ENCODE peak calls at places on chromosome 17, in nine cellular contexts. J is H1, H is HCT116, O is suprapubic skin, U is vagina, Q is stomach, P is transverse colon, S is breast epithelium, V is sigmoid colon. F is an unnamed sample.

GRCh38 chr17:69179227-69179952 is 37.7 kb upstream of the ABCA6 start:
- DNase-seq in J (no peak), H (no peak), O (no peak), U (no peak), Q (peak), P (no peak), S (no peak), V (no peak), F (no peak)

GRCh38 chr17:38455288-38455915 is 27.1 kb downstream of the ARHGAP23 start:
- DNase-seq in J (no peak), H (no peak), O (no peak), U (no peak), Q (no peak), P (no peak), S (no peak), V (no peak), F (no peak)

GRCh38 chr17:38917259-38917658 is 8.2 kb upstream of the LASP1NB start:
- DNase-seq in J (no peak), H (no peak), O (no peak), U (no peak), Q (no peak), P (no peak), S (no peak), V (peak), F (no peak)

GRCh38 chr17:37393352-37393751 is 13.3 kb downstream of the ACACA start:
- DNase-seq in J (no peak), H (no peak), O (no peak), U (no peak), Q (no peak), P (no peak), S (no peak), V (no peak), F (no peak)

GRCh38 chr17:72387487-72387886 is 266.7 kb downstream of the SOX9 start:
- DNase-seq in J (no peak), H (peak), O (no peak), U (no peak), Q (no peak), P (no peak), S (no peak), V (no peak), F (no peak)

GRCh38 chr17:45225051-45225700 is 3.5 kb downstream of the FMNL1 start:
- DNase-seq in J (no peak), H (no peak), O (no peak), U (no peak), Q (no peak), P (no peak), S (no peak), V (no peak), F (peak)

GRCh38 chr17:72126575-72127486 is 6.0 kb downstream of the SOX9 start:
- DNase-seq in J (no peak), H (peak), O (no peak), U (no peak), Q (peak), P (peak), S (no peak), V (no peak), F (no peak)

GRCh38 chr17:4186244-4186920 is 43.4 kb downstream of the CYB5D2 start:
- DNase-seq in J (no peak), H (no peak), O (no peak), U (peak), Q (no peak), P (no peak), S (no peak), V (no peak), F (no peak)

GRCh38 chr17:44222112-44222869 is 2.8 kb upstream of the UBTF start:
- DNase-seq in J (peak), H (peak), O (peak), U (no peak), Q (peak), P (peak), S (no peak), V (peak), F (no peak)

GRCh38 chr17:36001862-36002603 is 680 bp upstream of the CCL15 start:
- DNase-seq in J (no peak), H (no peak), O (no peak), U (peak), Q (peak), P (peak), S (no peak), V (no peak), F (no peak)

GRCh38 chr17:17808706-17809432 is 27.9 kb downstream of the SREBF1 start:
- DNase-seq in J (no peak), H (no peak), O (no peak), U (no peak), Q (no peak), P (no peak), S (no peak), V (peak), F (no peak)

GRCh38 chr17:73650617-73651200 is 6.5 kb upstream of the SDK2 start:
- DNase-seq in J (no peak), H (no peak), O (no peak), U (no peak), Q (no peak), P (peak), S (no peak), V (no peak), F (no peak)

GRCh38 chr17:37490638-37491614 is 1.2 kb downstream of the DUSP14 start:
- DNase-seq in J (peak), H (peak), O (no peak), U (no peak), Q (no peak), P (peak), S (peak), V (peak), F (peak)

GRCh38 chr17:49978501-49978900 is 9.5 kb downstream of the DLX4 start:
- DNase-seq in J (no peak), H (no peak), O (no peak), U (no peak), Q (no peak), P (no peak), S (no peak), V (no peak), F (no peak)

GRCh38 chr17:16935241-16935663 is 36.7 kb downstream of the TNFRSF13B start:
- DNase-seq in J (no peak), H (no peak), O (peak), U (no peak), Q (peak), P (peak), S (no peak), V (no peak), F (no peak)

GRCh38 chr17:17493249-17493985 is 2.8 kb downstream of the RASD1 start:
- DNase-seq in J (peak), H (no peak), O (peak), U (no peak), Q (peak), P (peak), S (no peak), V (peak), F (peak)

GRCh38 chr17:66304304-66305174 is 2.1 kb downstream of the PRKCA start:
- DNase-seq in J (no peak), H (no peak), O (no peak), U (no peak), Q (no peak), P (peak), S (no peak), V (no peak), F (peak)

GRCh38 chr17:44389281-44389680 is at the start of gene ITGA2B:
- DNase-seq in J (no peak), H (no peak), O (peak), U (no peak), Q (no peak), P (no peak), S (no peak), V (no peak), F (no peak)

GRCh38 chr17:41360291-41360995 is 9.2 kb downstream of the KRT33B start:
- DNase-seq in J (no peak), H (no peak), O (no peak), U (no peak), Q (no peak), P (no peak), S (no peak), V (no peak), F (no peak)

GRCh38 chr17:15453782-15454181 is 13.6 kb downstream of the CDRT4 start:
- DNase-seq in J (no peak), H (no peak), O (no peak), U (no peak), Q (no peak), P (no peak), S (no peak), V (no peak), F (no peak)

GRCh38 chr17:83203073-83203471 is 123.7 kb downstream of the METRNL start:
- DNase-seq in J (no peak), H (no peak), O (peak), U (no peak), Q (peak), P (peak), S (peak), V (peak), F (peak)

GRCh38 chr17:22707626-22708025 is 1015.3 kb downstream of the KCNJ18 start:
- DNase-seq in J (no peak), H (no peak), O (no peak), U (no peak), Q (no peak), P (no peak), S (no peak), V (no peak), F (no peak)

GRCh38 chr17:72393553-72393952 is 272.7 kb downstream of the SOX9 start:
- DNase-seq in J (no peak), H (peak), O (no peak), U (no peak), Q (no peak), P (no peak), S (no peak), V (no peak), F (no peak)

GRCh38 chr17:35750526-35751395 is 2.3 kb downstream of the GAS2L2 start:
- DNase-seq in J (no peak), H (no peak), O (no peak), U (no peak), Q (no peak), P (no peak), S (no peak), V (no peak), F (no peak)

GRCh38 chr17:45426561-45426960 is 6.1 kb downstream of the ARHGAP27 start:
- DNase-seq in J (no peak), H (no peak), O (no peak), U (no peak), Q (no peak), P (no peak), S (no peak), V (no peak), F (no peak)

GRCh38 chr17:62804025-62804424 is 4.1 kb downstream of the MARCHF10 start:
- DNase-seq in J (no peak), H (no peak), O (no peak), U (no peak), Q (no peak), P (no peak), S (no peak), V (no peak), F (no peak)

GRCh38 chr17:62804822-62805221 is 3.3 kb downstream of the MARCHF10 start:
- DNase-seq in J (no peak), H (no peak), O (no peak), U (no peak), Q (no peak), P (no peak), S (no peak), V (no peak), F (no peak)

GRCh38 chr17:62801553-62801952 is 6.6 kb downstream of the MARCHF10 start:
- DNase-seq in J (no peak), H (no peak), O (no peak), U (no peak), Q (no peak), P (no peak), S (no peak), V (no peak), F (no peak)

GRCh38 chr17:62800580-62800979 is 7.5 kb downstream of the MARCHF10 start:
- DNase-seq in J (peak), H (no peak), O (no peak), U (no peak), Q (peak), P (no peak), S (peak), V (no peak), F (no peak)

DNA sequence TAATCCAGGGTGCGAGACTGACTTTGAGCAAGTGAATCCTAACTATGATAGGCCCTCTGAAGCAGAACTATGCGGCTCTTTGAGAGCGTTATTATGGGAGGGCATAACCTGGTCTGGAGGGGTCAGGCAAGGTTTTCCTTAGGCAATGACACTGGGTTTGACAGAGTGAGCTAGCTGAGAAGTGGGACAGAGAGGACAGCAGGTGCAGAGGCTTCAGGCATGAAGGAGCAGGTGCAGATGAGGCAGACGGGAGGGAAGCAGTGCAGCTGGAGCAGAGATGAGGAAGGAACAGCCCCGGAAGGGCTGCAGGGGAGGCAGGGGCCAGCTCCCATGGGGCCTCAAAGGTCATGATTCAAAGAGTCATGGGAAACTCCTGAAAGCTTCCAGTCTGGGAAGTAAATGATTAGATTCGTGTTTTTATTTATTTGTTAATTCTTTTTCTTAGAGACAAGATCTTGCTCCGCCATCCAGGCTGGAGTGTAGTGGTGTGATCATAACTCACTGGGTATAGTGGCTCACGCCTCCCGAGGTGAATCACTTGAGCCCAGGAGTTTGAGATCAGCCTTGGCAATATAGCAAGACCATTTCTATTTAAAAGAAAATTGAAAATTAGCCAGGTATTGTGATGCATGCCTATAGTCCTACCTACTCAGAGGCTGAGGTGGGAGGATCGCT is 5.4 kb downstream of the MARCHF10 start:
- DNase-seq in J (no peak), H (no peak), O (no peak), U (no peak), Q (no peak), P (no peak), S (no peak), V (no peak), F (peak)
- TF ChIP-seq POLR2AphosphoS5 in J (no peak), H (no peak), O (no peak), U (no peak), Q (no peak), P (no peak), S (no peak), V (no peak), F (peak)

DNA sequence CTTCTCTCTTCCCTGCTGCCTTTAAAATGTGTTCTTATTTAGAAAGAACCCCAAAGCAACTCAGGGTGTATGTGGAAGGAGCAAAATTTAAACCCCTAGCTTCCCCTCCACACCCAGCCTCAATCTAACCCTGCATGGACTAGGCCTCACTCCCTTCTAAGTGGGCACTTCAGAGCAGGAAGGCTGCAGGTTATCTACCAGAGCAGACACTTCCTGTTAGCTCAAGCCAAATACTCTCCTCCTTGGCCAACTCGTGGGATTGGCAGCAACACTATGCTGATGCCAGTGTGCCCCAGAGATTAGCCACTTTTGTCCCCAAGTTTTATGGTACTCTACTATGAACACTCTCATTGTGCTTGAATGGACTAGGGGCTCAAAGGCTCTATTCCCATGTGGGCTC is 35.6 kb downstream of the CCDC42 start:
- DNase-seq in J (no peak), H (no peak), O (peak), U (no peak), Q (no peak), P (no peak), S (no peak), V (no peak), F (no peak)
- TF ChIP-seq POLR2AphosphoS5 in J (no peak), H (no peak), O (no peak), U (no peak), Q (no peak), P (no peak), S (no peak), V (peak), F (no peak)

DNA sequence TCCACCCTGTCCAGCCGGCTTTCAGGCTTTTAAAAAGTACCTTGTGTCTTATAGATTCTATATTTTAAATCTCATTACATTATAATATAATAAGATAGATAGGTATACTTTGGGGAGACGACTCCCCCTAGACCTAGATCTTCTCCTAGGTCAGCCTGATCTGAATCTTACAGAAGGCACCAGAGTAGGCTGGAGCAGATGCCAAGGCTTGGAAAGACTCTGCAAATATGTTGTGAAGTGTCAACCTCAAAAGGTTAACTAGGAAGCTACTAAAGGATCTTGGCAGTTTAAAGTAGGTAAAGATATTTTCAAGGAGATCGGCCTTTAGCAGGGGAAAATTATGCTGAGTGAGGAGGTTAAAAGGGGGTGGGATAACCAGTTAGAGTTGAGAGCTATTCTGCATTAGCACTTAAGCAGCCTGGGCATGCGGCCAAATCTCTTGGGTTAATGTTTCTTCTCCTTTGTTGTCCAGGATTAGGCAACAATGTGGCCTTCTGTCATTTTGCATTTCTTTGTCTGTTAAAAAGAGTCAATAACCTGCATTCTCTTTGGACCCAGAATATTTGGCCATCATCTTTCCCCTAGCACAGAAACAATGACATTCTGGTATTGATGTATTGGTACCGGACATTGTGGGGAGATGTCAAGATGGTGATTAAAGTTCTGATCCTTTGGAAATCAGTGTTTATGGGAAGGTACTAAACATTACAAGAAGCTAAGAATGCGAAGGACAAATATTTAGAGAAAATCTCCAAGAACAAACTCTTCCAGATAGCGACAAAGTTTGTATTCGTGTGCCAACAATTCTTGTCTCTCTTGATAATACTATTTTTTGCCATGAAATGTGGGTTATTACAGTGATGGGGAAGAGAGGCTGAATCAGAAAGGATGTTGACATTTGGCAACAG is 51.2 kb upstream of the DHX40 start:
- DNase-seq in J (no peak), H (no peak), O (peak), U (no peak), Q (peak), P (peak), S (peak), V (peak), F (no peak)
- TF ChIP-seq POLR2AphosphoS5 in J (no peak), H (no peak), O (no peak), U (no peak), Q (no peak), P (no peak), S (no peak), V (no peak), F (no peak)

GRCh38 chr17:11177340-11177739 is 63.7 kb upstream of the SHISA6 start:
- DNase-seq in J (no peak), H (no peak), O (no peak), U (no peak), Q (no peak), P (no peak), S (no peak), V (no peak), F (no peak)
- TF ChIP-seq POLR2AphosphoS5 in J (no peak), H (no peak), O (no peak), U (no peak), Q (no peak), P (no peak), S (no peak), V (no peak), F (no peak)

GRCh38 chr17:43014946-43015519 is 7.2 kb downstream of the VAT1 start:
- DNase-seq in J (no peak), H (no peak), O (no peak), U (no peak), Q (no peak), P (no peak), S (no peak), V (no peak), F (no peak)

GRCh38 chr17:43014020-43014615 is 7.5 kb downstream of the IFI35 start:
- DNase-seq in J (no peak), H (no peak), O (no peak), U (no peak), Q (no peak), P (no peak), S (no peak), V (peak), F (no peak)

GRCh38 chr17:43016216-43016615 is 6.0 kb downstream of the VAT1 start:
- DNase-seq in J (no peak), H (no peak), O (no peak), U (no peak), Q (no peak), P (no peak), S (no peak), V (no peak), F (no peak)

GRCh38 chr17:43013296-43013695 is 6.7 kb downstream of the IFI35 start:
- DNase-seq in J (no peak), H (no peak), O (no peak), U (no peak), Q (no peak), P (no peak), S (no peak), V (no peak), F (no peak)

DNA sequence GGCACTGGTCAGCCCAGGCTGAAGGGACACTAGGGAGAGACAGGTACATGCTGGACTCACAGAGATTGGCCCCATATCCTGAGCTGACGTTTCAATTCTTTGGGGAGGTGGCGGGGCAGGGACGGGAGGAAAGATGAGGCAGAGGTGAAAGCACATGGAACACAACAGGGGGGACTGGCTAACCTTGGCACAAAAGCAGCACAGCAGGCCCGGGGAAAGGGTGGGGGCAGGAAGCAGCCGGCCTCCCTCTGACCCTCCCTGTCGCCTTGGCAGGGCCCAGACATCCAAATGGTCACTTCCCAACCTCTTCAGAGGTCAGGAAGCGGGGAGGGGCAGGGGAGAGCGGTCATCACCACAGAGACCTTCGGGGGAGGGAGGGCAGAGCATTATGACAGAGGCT is 6.6 kb downstream of the VAT1 start:
- DNase-seq in J (no peak), H (no peak), O (no peak), U (no peak), Q (no peak), P (no peak), S (no peak), V (peak), F (no peak)
- TF ChIP-seq POLR2AphosphoS5 in J (no peak), H (peak), O (no peak), U (no peak), Q (peak), P (no peak), S (peak), V (peak), F (no peak)

GRCh38 chr17:7029659-7030058 is 6.2 kb upstream of the SLC16A13 start:
- DNase-seq in J (no peak), H (no peak), O (no peak), U (no peak), Q (no peak), P (peak), S (no peak), V (no peak), F (no peak)
- TF ChIP-seq POLR2AphosphoS5 in J (no peak), H (no peak), O (no peak), U (peak), Q (peak), P (no peak), S (peak), V (no peak), F (no peak)

GRCh38 chr17:77058016-77058415 is 82.8 kb upstream of the SEC14L1 start:
- DNase-seq in J (no peak), H (no peak), O (no peak), U (no peak), Q (no peak), P (no peak), S (no peak), V (no peak), F (no peak)
- TF ChIP-seq POLR2AphosphoS5 in J (no peak), H (no peak), O (no peak), U (no peak), Q (no peak), P (no peak), S (no peak), V (no peak), F (no peak)

GRCh38 chr17:40358323-40359038 is 6.1 kb downstream of the GJD3 start:
- DNase-seq in J (peak), H (peak), O (peak), U (no peak), Q (peak), P (peak), S (peak), V (peak), F (peak)
- TF ChIP-seq POLR2AphosphoS5 in J (no peak), H (no peak), O (no peak), U (peak), Q (no peak), P (no peak), S (peak), V (no peak), F (no peak)

GRCh38 chr17:77319211-77320031 is 178.7 kb downstream of the SEC14L1 start:
- DNase-seq in J (no peak), H (peak), O (peak), U (no peak), Q (peak), P (peak), S (peak), V (peak), F (peak)
- TF ChIP-seq POLR2AphosphoS5 in J (no peak), H (peak), O (peak), U (peak), Q (peak), P (peak), S (peak), V (peak), F (peak)

GRCh38 chr17:19377602-19378415 is 489 bp upstream of the MAPK7 start:
- DNase-seq in J (peak), H (peak), O (peak), U (peak), Q (peak), P (peak), S (peak), V (peak), F (peak)
- TF ChIP-seq POLR2AphosphoS5 in J (peak), H (peak), O (peak), U (peak), Q (peak), P (peak), S (peak), V (peak), F (peak)

F was measured in HL-60.